ENCODE peak calls at places on chromosomes 1 and 21, in four cellular contexts. O, Q, N and S are unnamed samples.

GRCh38 chr1:97174039-97174704 is 452.6 kb downstream of the PTBP2 start:
- DNase-seq in O (no peak), N (no peak), Q (no peak), S (no peak)

GRCh38 chr1:29033829-29034466 is 89.8 kb downstream of the TMEM200B start:
- DNase-seq in O (no peak), Q (peak), N (peak), S (peak)

GRCh38 chr1:86703696-86704455 is 500 bp upstream of the SH3GLB1 start:
- DNase-seq in O (no peak), Q (no peak), N (peak), S (peak)

GRCh38 chr1:21302747-21303715 is 12.8 kb upstream of the ECE1 start:
- DNase-seq in N (no peak), O (no peak), Q (peak), S (no peak)

GRCh38 chr1:46301406-46302090 is 1.9 kb downstream of the LRRC41 start:
- DNase-seq in Q (no peak), N (peak), O (no peak), S (no peak)

GRCh38 chr1:228378453-228379164 is 28.0 kb downstream of the TRIM11 start:
- DNase-seq in N (no peak), O (peak), Q (peak), S (no peak)

GRCh38 chr1:202593845-202594244 is 116.4 kb downstream of the SYT2 start:
- DNase-seq in O (no peak), Q (no peak), N (no peak), S (no peak)

GRCh38 chr21:34801519-34802132 is 132.8 kb downstream of the CLIC6 start:
- DNase-seq in Q (no peak), O (no peak), N (peak), S (peak)

GRCh38 chr1:6474815-6475282 is 8.9 kb upstream of the TNFRSF25 start:
- DNase-seq in O (no peak), N (no peak), Q (no peak), S (no peak)

GRCh38 chr21:45019887-45020537 is 54.4 kb upstream of the ADARB1 start:
- DNase-seq in Q (no peak), N (no peak), O (no peak), S (no peak)

GRCh38 chr21:44337428-44337827 is 1.8 kb downstream of the CFAP410 start:
- DNase-seq in N (no peak), O (no peak), Q (no peak), S (no peak)

GRCh38 chr1:94045465-94046056 is 75.4 kb downstream of the ABCA4 start:
- DNase-seq in N (peak), O (peak), Q (peak), S (peak)

GRCh38 chr21:25701529-25701928 is 33.2 kb downstream of the ATP5PF start:
- DNase-seq in Q (no peak), O (no peak), N (no peak), S (no peak)